ENCODE peak calls at places on chromosomes 7 and 10, in five cellular contexts. One of them, this sample, is unnamed.
A peak's percentile ranks its signal among the peaks of the same experiment; 100 is the strongest.

GRCh38 chr10:72461085-72461484 is 106.4 kb upstream of the DNAJB12 start:
- DNase-seq in testis: peak; percentile 41
- DNase-seq in sigmoid colon: no peak
- DNase-seq in esophagus muscularis mucosa: no peak
- DNase-seq in suprapubic skin: no peak
- DNase-seq in this sample: peak; percentile 38

GRCh38 chr10:119370046-119370770 is 162.8 kb downstream of the GRK5 start:
- DNase-seq in sigmoid colon: no peak
- DNase-seq in esophagus muscularis mucosa: no peak
- DNase-seq in suprapubic skin: no peak
- DNase-seq in testis: no peak
- DNase-seq in this sample: no peak

GRCh38 chr7:6654113-6654841 is 17.2 kb downstream of the ZNF316 start:
- DNase-seq in suprapubic skin: peak; percentile 58
- DNase-seq in sigmoid colon: no peak
- DNase-seq in esophagus muscularis mucosa: no peak
- DNase-seq in testis: no peak
- DNase-seq in this sample: no peak

GRCh38 chr10:30560326-30560725 is 69.2 kb downstream of the LYZL2 start:
- DNase-seq in suprapubic skin: no peak
- DNase-seq in sigmoid colon: no peak
- DNase-seq in esophagus muscularis mucosa: no peak
- DNase-seq in testis: no peak
- DNase-seq in this sample: no peak

GRCh38 chr7:31092606-31093005 is 40.5 kb downstream of the ADCYAP1R1 start:
- DNase-seq in suprapubic skin: peak; percentile 61
- DNase-seq in testis: no peak
- DNase-seq in esophagus muscularis mucosa: no peak
- DNase-seq in sigmoid colon: no peak
- DNase-seq in this sample: no peak

GRCh38 chr10:78578929-78579328 is 489.8 kb upstream of the ZMIZ1 start:
- DNase-seq in testis: no peak
- DNase-seq in esophagus muscularis mucosa: no peak
- DNase-seq in sigmoid colon: no peak
- DNase-seq in suprapubic skin: no peak
- DNase-seq in this sample: no peak

GRCh38 chr7:126937196-126937595 is 315.5 kb downstream of the GRM8 start:
- DNase-seq in testis: no peak
- DNase-seq in suprapubic skin: no peak
- DNase-seq in sigmoid colon: no peak
- DNase-seq in esophagus muscularis mucosa: peak; percentile 72
- DNase-seq in this sample: no peak

GRCh38 chr7:157427811-157428553 is 91.2 kb downstream of the DNAJB6 start:
- DNase-seq in esophagus muscularis mucosa: no peak
- DNase-seq in sigmoid colon: no peak
- DNase-seq in testis: no peak
- DNase-seq in suprapubic skin: no peak
- DNase-seq in this sample: no peak

GRCh38 chr7:1197997-1198632 is 34.6 kb upstream of the UNCX start:
- DNase-seq in esophagus muscularis mucosa: no peak
- DNase-seq in sigmoid colon: no peak
- DNase-seq in testis: no peak
- DNase-seq in suprapubic skin: no peak
- DNase-seq in this sample: no peak

GRCh38 chr7:73606801-73607691 is 17.3 kb downstream of the MLXIPL start:
- DNase-seq in testis: peak; percentile 70
- DNase-seq in sigmoid colon: no peak
- DNase-seq in suprapubic skin: no peak
- DNase-seq in esophagus muscularis mucosa: no peak
- DNase-seq in this sample: peak; percentile 53

GRCh38 chr7:123750389-123751230 is 1.8 kb upstream of the WASL start:
- DNase-seq in sigmoid colon: no peak
- DNase-seq in esophagus muscularis mucosa: no peak
- DNase-seq in testis: no peak
- DNase-seq in suprapubic skin: no peak
- DNase-seq in this sample: no peak

GRCh38 chr7:123749537-123749857 is 694 bp upstream of the WASL start:
- DNase-seq in testis: no peak
- DNase-seq in sigmoid colon: no peak
- DNase-seq in suprapubic skin: no peak
- DNase-seq in esophagus muscularis mucosa: no peak
- DNase-seq in this sample: no peak

GRCh38 chr7:123748171-123748733 is 551 bp downstream of the WASL start:
- DNase-seq in testis: no peak
- DNase-seq in suprapubic skin: peak; percentile 83
- DNase-seq in esophagus muscularis mucosa: no peak
- DNase-seq in sigmoid colon: peak; percentile 76
- DNase-seq in this sample: peak; percentile 53

GRCh38 chr7:123747620-123748141 is 1.1 kb downstream of the WASL start:
- DNase-seq in suprapubic skin: peak; percentile 79
- DNase-seq in sigmoid colon: peak; percentile 71
- DNase-seq in testis: peak; percentile 78
- DNase-seq in esophagus muscularis mucosa: no peak
- DNase-seq in this sample: peak; percentile 71

GRCh38 chr7:123748734-123749536 is at the start of gene WASL:
- DNase-seq in testis: peak; percentile 94
- DNase-seq in sigmoid colon: peak; percentile 96
- DNase-seq in suprapubic skin: peak; percentile 93
- DNase-seq in esophagus muscularis mucosa: peak; percentile 98
- DNase-seq in this sample: peak; percentile 93
- TF ChIP-seq POLR2A in testis: peak; percentile 86
- TF ChIP-seq POLR2A in sigmoid colon: peak; percentile 89
- TF ChIP-seq POLR2A in suprapubic skin: peak; percentile 92
- TF ChIP-seq POLR2A in esophagus muscularis mucosa: peak; percentile 87
- TF ChIP-seq POLR2A in this sample: peak; percentile 95

GRCh38 chr10:112984756-112985155 is 34.7 kb downstream of the TCF7L2 start:
- DNase-seq in esophagus muscularis mucosa: no peak
- DNase-seq in suprapubic skin: no peak
- DNase-seq in testis: no peak
- DNase-seq in sigmoid colon: no peak
- DNase-seq in this sample: no peak

GRCh38 chr10:112979927-112980326 is 29.9 kb downstream of the TCF7L2 start:
- DNase-seq in esophagus muscularis mucosa: no peak
- DNase-seq in sigmoid colon: no peak
- DNase-seq in testis: no peak
- DNase-seq in suprapubic skin: no peak
- DNase-seq in this sample: no peak

GRCh38 chr10:112980908-112981307 is 30.9 kb downstream of the TCF7L2 start:
- DNase-seq in testis: no peak
- DNase-seq in suprapubic skin: no peak
- DNase-seq in esophagus muscularis mucosa: no peak
- DNase-seq in sigmoid colon: no peak
- DNase-seq in this sample: no peak

GRCh38 chr10:112983444-112984056 is 33.5 kb downstream of the TCF7L2 start:
- DNase-seq in suprapubic skin: no peak
- DNase-seq in esophagus muscularis mucosa: no peak
- DNase-seq in sigmoid colon: no peak
- DNase-seq in testis: no peak
- DNase-seq in this sample: no peak

GRCh38 chr10:112981553-112981952 is 31.5 kb downstream of the TCF7L2 start:
- DNase-seq in sigmoid colon: peak; percentile 46
- DNase-seq in esophagus muscularis mucosa: no peak
- DNase-seq in testis: no peak
- DNase-seq in suprapubic skin: no peak
- DNase-seq in this sample: no peak
- H3K9me3 ChIP-seq in sigmoid colon: no peaks in the 10 kb centered on the region
- H3K9me3 ChIP-seq in esophagus muscularis mucosa: no peaks in the 10 kb centered on the region
- H3K9me3 ChIP-seq in testis: no peaks in the 10 kb centered on the region
- H3K9me3 ChIP-seq in suprapubic skin: no peaks in the 10 kb centered on the region
- H3K9me3 ChIP-seq in this sample: no peaks in the 10 kb centered on the region

DNA sequence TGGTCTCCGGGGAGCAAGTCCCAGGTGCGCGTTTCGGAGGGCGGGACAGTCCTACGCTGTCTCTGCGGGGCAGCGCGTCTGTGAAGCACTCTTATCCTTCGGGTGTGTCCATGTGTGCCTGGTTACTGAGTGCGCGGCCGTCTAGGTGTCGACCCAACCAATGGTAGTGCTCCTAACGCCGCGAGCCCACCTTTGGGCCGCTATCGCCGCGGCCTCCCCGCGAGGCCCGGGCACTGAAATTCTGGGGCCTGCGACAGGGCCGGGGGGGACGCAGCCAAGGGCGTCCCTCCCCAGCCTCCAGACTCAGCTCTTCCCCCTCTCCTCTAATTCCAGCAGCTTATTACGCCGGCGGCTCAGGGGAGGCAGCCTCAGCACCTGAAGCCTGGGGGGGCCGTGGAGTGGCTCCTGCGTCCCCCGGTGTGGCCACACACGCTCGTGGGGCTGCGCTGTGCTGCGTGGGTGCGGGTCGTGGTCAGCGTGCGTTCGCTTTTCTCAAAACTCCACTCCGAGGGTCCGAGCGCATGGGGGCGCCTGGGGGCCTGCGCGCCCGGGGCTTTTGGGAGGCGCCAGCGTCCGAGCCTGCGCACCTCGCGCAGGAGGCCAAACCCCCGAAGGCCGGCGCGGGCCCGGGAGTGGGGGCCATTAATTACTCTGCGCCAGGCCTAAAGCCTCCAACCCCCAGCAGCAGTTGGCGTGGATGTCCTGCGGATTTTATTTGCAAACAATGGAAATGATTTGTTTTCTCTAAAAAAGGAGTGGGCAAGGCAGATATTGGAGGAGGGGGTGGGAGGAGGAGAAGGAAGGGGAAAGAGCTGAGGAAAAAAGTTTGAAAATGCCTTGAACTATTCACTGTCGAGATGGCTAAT is 3.0 kb upstream of the ZNF503 start:
- DNase-seq in suprapubic skin: peak; percentile 86
- DNase-seq in sigmoid colon: no peak
- DNase-seq in esophagus muscularis mucosa: no peak
- DNase-seq in testis: no peak
- DNase-seq in this sample: peak; percentile 92
- TF ChIP-seq POLR2A in suprapubic skin: no peak
- TF ChIP-seq POLR2A in sigmoid colon: no peak
- TF ChIP-seq POLR2A in esophagus muscularis mucosa: no peak
- TF ChIP-seq POLR2A in testis: no peak
- TF ChIP-seq POLR2A in this sample: peak; percentile 92

DNA sequence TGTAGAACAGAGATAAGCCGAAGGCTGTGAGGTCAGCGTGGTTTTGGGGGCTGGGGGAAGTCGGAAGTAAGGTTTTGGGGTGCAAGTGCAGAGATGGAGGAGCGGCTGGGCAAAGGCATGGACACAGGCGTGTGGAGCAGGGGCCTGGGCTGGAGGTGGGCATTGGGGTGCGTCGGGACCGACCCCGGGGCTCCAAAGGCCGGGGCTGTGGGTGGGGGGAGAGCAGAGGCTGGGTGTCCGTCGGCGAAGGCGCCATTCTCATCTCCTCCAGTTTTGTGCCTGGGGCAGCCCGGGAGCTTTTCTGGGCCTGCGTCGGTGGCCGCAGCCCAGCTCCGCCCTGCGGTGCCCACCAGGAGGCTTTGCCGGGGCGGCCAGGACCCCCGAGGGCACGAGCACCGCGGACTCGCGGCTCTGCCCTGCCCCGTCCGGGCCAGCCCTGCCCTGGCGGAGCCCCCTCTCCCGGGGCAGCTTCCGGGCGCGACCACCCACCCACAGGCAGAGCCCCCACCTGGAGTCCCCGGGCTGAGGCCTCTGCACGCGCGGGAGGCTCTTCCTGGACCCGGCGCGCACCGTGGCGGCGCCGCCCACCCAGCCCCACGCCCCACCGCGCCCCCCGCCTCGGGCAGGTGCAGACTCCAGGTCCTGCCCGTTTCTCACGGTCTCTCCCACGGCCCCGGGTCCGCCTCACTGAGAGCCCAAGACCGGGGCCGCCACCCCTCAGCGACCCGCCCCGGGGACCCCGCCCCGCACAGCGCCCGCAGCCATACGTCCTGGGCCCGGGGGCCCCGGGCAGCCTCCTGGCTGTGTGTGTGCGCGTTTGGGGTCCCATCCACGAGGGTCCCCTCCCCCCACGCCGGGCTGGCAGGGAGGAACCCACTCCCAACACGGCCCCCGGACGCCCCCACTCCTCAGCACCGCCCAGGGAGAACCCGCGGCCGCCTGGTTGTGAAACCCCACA is 7.7 kb upstream of the SCART1 start:
- DNase-seq in testis: no peak
- DNase-seq in esophagus muscularis mucosa: peak; percentile 60
- DNase-seq in sigmoid colon: no peak
- DNase-seq in suprapubic skin: peak; percentile 58
- DNase-seq in this sample: no peak
- H3K9me3 ChIP-seq in testis: no peaks in the 10 kb centered on the region
- H3K9me3 ChIP-seq in esophagus muscularis mucosa: peaks cover 43% of the 10 kb centered on the region
- H3K9me3 ChIP-seq in sigmoid colon: no peaks in the 10 kb centered on the region
- H3K9me3 ChIP-seq in suprapubic skin: peaks cover 24% of the 10 kb centered on the region
- H3K9me3 ChIP-seq in this sample: no peaks in the 10 kb centered on the region